ENCODE peak calls at places on chromosomes 4 and X, in four cellular contexts. U is fibroblast of lung, C is GM23248, F is SK-N-SH. O is an unnamed sample.

GRCh38 chr4:179750374-179750773 is 2308.1 kb upstream of the AGA start:
- DNase-seq in F (no peak), C (no peak), U (peak), O (no peak)

GRCh38 chrX:42229533-42229932 is 306.2 kb upstream of the CASK start:
- DNase-seq in U (no peak), F (no peak), C (no peak), O (no peak)

GRCh38 chr4:7554885-7555284 is 120.2 kb upstream of the PSAPL1 start:
- DNase-seq in C (no peak), F (no peak), U (no peak), O (no peak)

GRCh38 chr4:73589261-73589847 is 30.9 kb downstream of the RASSF6 start:
- DNase-seq in F (no peak), U (peak), C (peak), O (no peak)

GRCh38 chr4:47535567-47536147 is 50.6 kb downstream of the ATP10D start:
- DNase-seq in F (peak), U (no peak), C (no peak), O (no peak)

GRCh38 chr4:80529021-80529420 is 193.5 kb downstream of the CFAP299 start:
- DNase-seq in C (no peak), F (no peak), U (peak), O (no peak)

GRCh38 chr4:108171541-108172230 is 3.0 kb upstream of the LEF1 start:
- DNase-seq in C (no peak), U (no peak), F (peak), O (no peak)

GRCh38 chr4:185786422-185786821 is 25.6 kb downstream of the SORBS2 start:
- DNase-seq in C (no peak), F (no peak), U (no peak), O (no peak)

GRCh38 chr4:118994030-118994429 is 105.4 kb downstream of the SYNPO2 start:
- DNase-seq in C (no peak), U (peak), F (no peak), O (peak)

GRCh38 chrX:80667967-80668366 is 141.7 kb downstream of the BRWD3 start:
- DNase-seq in C (no peak), F (no peak), U (no peak), O (no peak)

GRCh38 chr4:17721496-17722360 is 59.7 kb downstream of the FAM184B start:
- DNase-seq in C (peak), F (no peak), U (no peak), O (no peak)

GRCh38 chr4:88742561-88742960 is 44.9 kb upstream of the NAP1L5 start:
- DNase-seq in U (no peak), F (no peak), C (no peak), O (no peak)

GRCh38 chr4:7423801-7424552 is 10.8 kb downstream of the PSAPL1 start:
- DNase-seq in C (peak), F (peak), U (no peak), O (no peak)

GRCh38 chrX:123860506-123860840 is 620 bp downstream of the XIAP start:
- DNase-seq in U (peak), C (no peak), F (peak), O (peak)

GRCh38 chr4:99763635-99764101 is 53.0 kb upstream of the DAPP1 start:
- DNase-seq in F (no peak), C (peak), U (peak), O (no peak)

GRCh38 chrX:54386314-54386713 is 28.5 kb upstream of the WNK3 start:
- DNase-seq in U (no peak), C (no peak), F (no peak), O (no peak)

GRCh38 chr4:108355523-108356208 is 186.9 kb upstream of the LEF1 start:
- DNase-seq in U (no peak), C (no peak), F (peak), O (no peak)

GRCh38 chr4:31461425-31461824 is 741.3 kb downstream of the PCDH7 start:
- DNase-seq in C (peak), F (no peak), U (peak), O (no peak)

GRCh38 chr4:144831971-144832370 is 186.0 kb downstream of the HHIP start:
- DNase-seq in U (no peak), C (no peak), F (no peak), O (no peak)

GRCh38 chr4:149158852-149159251 is 656.8 kb downstream of the IQCM start:
- DNase-seq in F (no peak), U (peak), C (no peak), O (no peak)

GRCh38 chr4:156829194-156829593 is 142.4 kb downstream of the PDGFC start:
- DNase-seq in U (peak), C (peak), F (no peak), O (no peak)

GRCh38 chr4:113539408-113539807 is 222.1 kb downstream of the CAMK2D start:
- DNase-seq in F (no peak), U (peak), C (peak), O (no peak)

GRCh38 chrX:70979136-70979762 is 48.4 kb upstream of the SLC7A3 start:
- DNase-seq in U (peak), C (peak), F (peak), O (no peak)

GRCh38 chr4:79653871-79654270 is 245.8 kb upstream of the GK2 start:
- DNase-seq in U (no peak), F (no peak), C (no peak), O (no peak)

GRCh38 chr4:142414336-142414945 is 431.7 kb downstream of the INPP4B start:
- DNase-seq in F (no peak), U (no peak), C (no peak), O (no peak)

GRCh38 chr4:99013884-99014523 is 18.5 kb downstream of the METAP1 start:
- DNase-seq in C (no peak), F (no peak), U (no peak), O (no peak)

GRCh38 chr4:12943069-12943468 is 541.1 kb downstream of the RAB28 start:
- DNase-seq in F (no peak), C (no peak), U (no peak), O (no peak)

DNA sequence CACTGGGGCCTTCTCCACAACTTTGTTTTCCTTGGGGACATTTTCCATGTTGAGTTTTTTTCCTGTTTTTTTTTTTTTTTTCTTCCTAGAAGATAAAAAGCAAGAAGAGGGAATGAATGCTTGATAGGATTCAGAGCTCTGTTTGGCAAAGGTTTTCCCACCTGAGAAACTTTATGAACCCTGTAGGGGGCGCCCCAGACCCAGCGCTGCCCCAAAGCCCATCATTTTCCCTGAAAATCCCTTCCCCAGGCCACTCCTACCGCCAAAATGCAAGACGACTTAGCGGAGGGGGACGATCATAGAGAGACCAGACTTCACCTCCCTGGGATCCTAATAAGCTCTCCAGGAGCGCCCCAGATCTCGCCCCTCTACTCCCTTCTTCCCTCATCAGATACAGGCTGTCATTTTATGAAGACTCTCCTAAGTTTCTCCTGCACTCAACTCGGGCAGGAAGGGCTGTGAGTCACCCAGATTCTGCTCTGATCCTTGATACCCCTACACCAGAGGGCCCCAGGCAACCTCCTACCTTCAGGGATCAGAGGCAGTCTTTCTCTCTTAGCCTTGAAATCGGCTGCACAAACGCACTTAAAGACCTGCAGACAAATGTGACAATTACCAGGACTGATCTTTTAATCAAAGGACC is 1.4 kb downstream of the BEX5 start:
- DNase-seq in U (no peak), C (no peak), F (peak), O (peak)
- H3K9ac ChIP-seq in U (no peak), C (no peak), F (no peak), O (no peak)

GRCh38 chr4:23972805-23973204 is 83.0 kb upstream of the PPARGC1A start:
- DNase-seq in F (no peak), C (no peak), U (no peak), O (no peak)
- H3K9ac ChIP-seq in F (no peak), C (no peak), U (no peak), O (no peak)

GRCh38 chr4:26996745-26997144 is 136.1 kb downstream of the STIM2 start:
- DNase-seq in U (no peak), C (no peak), F (no peak), O (no peak)

GRCh38 chr4:26995316-26995715 is 134.7 kb downstream of the STIM2 start:
- DNase-seq in F (no peak), C (no peak), U (no peak), O (no peak)

GRCh38 chr4:26993541-26993940 is 132.9 kb downstream of the STIM2 start:
- DNase-seq in F (no peak), C (no peak), U (peak), O (no peak)

GRCh38 chr4:26992657-26993361 is 132.2 kb downstream of the STIM2 start:
- DNase-seq in C (peak), U (peak), F (no peak), O (no peak)

GRCh38 chr4:26993967-26994366 is 133.3 kb downstream of the STIM2 start:
- DNase-seq in U (no peak), C (no peak), F (no peak), O (no peak)
- H3K9ac ChIP-seq in U (no peak), C (no peak), F (no peak), O (no peak)

DNA sequence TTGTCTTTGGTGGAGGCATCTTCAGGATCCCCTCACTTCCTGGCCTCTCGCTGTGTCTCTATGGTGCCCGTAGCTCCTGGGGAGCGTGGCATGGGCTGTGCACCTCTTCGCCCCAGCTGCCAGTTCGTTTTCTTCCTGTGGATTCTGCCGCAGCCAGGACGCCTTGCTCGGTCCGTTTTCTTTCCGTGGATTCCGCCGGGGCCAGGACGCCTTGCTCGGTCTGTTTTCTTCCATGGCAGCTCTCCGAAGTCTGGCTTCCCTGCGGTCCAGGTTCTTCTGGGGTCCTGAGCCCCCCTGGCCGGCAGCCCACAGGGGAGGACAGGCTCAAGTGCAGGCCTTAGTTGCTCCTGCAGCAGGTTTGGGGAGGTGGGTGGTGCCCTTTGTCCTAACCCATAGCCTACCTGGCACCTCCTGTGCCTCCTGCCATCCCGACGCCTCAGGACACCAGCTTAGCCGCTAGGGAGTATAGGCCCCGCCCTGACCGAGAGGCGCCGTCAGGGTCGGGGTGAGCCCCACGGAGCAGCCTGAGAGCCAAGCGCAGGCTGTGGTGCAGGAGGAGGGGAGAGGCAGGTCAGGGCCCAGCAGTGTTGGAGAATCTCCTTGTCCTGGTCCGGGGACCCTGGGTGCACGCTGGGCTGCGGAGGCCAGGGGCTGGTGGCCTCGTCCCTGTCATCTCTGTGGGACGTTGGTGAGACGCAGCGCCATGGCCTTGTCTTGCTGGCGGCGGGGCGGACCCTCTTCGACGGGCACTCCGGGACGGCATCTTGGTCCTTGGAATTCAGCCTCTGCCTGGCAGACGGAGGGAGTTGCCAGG is 27.1 kb downstream of the UVSSA start:
- DNase-seq in U (no peak), F (no peak), C (no peak), O (no peak)
- H3K9ac ChIP-seq in U (no peak), F (no peak), C (no peak), O (no peak)

GRCh38 chrX:10157545-10157944 is 770 bp downstream of the CLCN4 start:
- DNase-seq in U (peak), C (peak), F (no peak), O (no peak)
- H3K9ac ChIP-seq in U (no peak), C (peak), F (no peak), O (no peak)

GRCh38 chr4:76458829-76459228 is 23.8 kb downstream of the SHROOM3 start:
- DNase-seq in C (no peak), F (no peak), U (no peak), O (no peak)
- H3K9ac ChIP-seq in C (no peak), F (no peak), U (no peak), O (no peak)

DNA sequence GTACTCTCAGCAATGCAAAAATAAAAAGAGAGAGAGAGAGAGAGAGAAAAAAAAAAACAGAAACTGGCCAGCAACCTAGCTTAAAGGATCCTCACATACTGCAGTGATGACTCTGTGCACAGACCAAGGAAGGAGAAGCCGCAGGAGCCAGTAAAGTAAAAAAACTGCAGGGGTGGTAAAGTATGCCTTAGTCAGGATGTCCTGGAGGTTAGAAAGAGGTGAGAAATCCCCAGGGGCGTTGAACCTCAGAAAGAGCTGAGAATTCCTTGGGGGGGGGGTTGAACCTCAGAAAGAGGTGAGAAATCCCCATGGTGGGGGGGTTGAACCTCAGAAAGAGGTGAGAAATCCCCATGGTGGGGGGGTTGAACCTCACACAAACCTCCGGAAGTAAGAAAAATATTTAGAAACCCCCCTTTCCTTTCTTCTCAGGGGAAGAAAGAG is 48.0 kb downstream of the MAGEA9 start:
- DNase-seq in F (no peak), U (peak), C (peak), O (no peak)
- H3K9ac ChIP-seq in F (peak), U (no peak), C (peak), O (no peak)

DNA sequence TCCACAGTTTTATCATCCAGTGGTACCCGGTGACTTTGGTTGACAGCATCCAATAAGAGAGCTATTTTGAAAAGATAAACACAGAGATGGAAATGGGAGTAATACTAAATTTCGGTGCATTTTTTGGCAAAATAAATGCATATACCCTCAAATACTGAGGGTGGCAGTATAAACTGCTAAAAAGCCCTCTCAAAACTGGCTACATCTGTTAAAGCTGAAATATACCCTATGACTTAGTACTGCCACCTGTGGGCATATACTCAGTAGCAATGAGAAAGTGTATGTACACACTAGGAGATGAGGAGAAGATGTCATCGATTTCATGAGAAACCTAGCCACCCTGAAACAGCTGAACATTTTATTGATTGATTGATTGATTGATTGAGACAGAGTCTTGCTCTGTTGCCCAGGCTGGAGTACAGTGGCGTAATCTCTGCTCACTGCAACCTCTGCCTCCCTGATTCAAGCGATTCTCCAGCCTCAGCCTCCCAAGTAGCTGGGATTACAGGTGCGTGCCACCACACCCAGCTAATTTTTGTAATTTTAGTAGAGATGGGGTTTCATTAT is 12.2 kb upstream of the TMEM128 start:
- DNase-seq in U (peak), C (peak), F (peak), O (no peak)
- H3K9ac ChIP-seq in U (no peak), C (peak), F (no peak), O (no peak)

GRCh38 chr4:161714022-161714751 is 449.6 kb downstream of the FSTL5 start:
- DNase-seq in U (peak), F (no peak), C (peak), O (no peak)
- H3K9ac ChIP-seq in U (no peak), F (peak), C (no peak), O (no peak)